ENCODE peak calls at places on chromosome 13, in six cellular contexts. One of them, this sample, is unnamed.

GRCh38 chr13:39253774-39254173 is 215.5 kb downstream of the NHLRC3 start:
- DNase-seq in stimulated activated CD8-positive, alpha-beta memory T cell treated with anti-CD3 and anti-CD28 coated beads, Interleukin-7, amount 100 ng/mL, for 1 hour: no peak
- DNase-seq in naive B cell: no peak
- DNase-seq in PC-3: no peak
- DNase-seq in pons: no peak
- DNase-seq in NCI-H1417: no peak
- DNase-seq in this sample: no peak

GRCh38 chr13:50375792-50376191 is 360.5 kb downstream of the KCNRG start:
- DNase-seq in stimulated activated CD8-positive, alpha-beta memory T cell treated with anti-CD3 and anti-CD28 coated beads, Interleukin-7, amount 100 ng/mL, for 1 hour: no peak
- DNase-seq in naive B cell: no peak
- DNase-seq in PC-3: peak; percentile 37
- DNase-seq in pons: no peak
- DNase-seq in NCI-H1417: no peak
- DNase-seq in this sample: no peak

GRCh38 chr13:33110386-33110712 is 94.1 kb downstream of the KL start:
- DNase-seq in stimulated activated CD8-positive, alpha-beta memory T cell treated with anti-CD3 and anti-CD28 coated beads, Interleukin-7, amount 100 ng/mL, for 1 hour: no peak
- DNase-seq in naive B cell: no peak
- DNase-seq in PC-3: no peak
- DNase-seq in pons: no peak
- DNase-seq in NCI-H1417: no peak
- DNase-seq in this sample: no peak

GRCh38 chr13:110499621-110500281 is 61.8 kb downstream of the RAB20 start:
- DNase-seq in stimulated activated CD8-positive, alpha-beta memory T cell treated with anti-CD3 and anti-CD28 coated beads, Interleukin-7, amount 100 ng/mL, for 1 hour: no peak
- DNase-seq in naive B cell: no peak
- DNase-seq in PC-3: peak; percentile 80
- DNase-seq in pons: no peak
- DNase-seq in NCI-H1417: peak; percentile 97
- DNase-seq in this sample: no peak

GRCh38 chr13:25771208-25771607 is 280.6 kb downstream of the SHISA2 start:
- DNase-seq in stimulated activated CD8-positive, alpha-beta memory T cell treated with anti-CD3 and anti-CD28 coated beads, Interleukin-7, amount 100 ng/mL, for 1 hour: no peak
- DNase-seq in naive B cell: no peak
- DNase-seq in PC-3: peak; percentile 84
- DNase-seq in pons: no peak
- DNase-seq in NCI-H1417: no peak
- DNase-seq in this sample: no peak

GRCh38 chr13:27772651-27773425 is 19.4 kb upstream of the GSX1 start:
- DNase-seq in stimulated activated CD8-positive, alpha-beta memory T cell treated with anti-CD3 and anti-CD28 coated beads, Interleukin-7, amount 100 ng/mL, for 1 hour: no peak
- DNase-seq in naive B cell: no peak
- DNase-seq in PC-3: no peak
- DNase-seq in pons: no peak
- DNase-seq in NCI-H1417: no peak
- DNase-seq in this sample: no peak

GRCh38 chr13:34816543-34816942 is 125.5 kb upstream of the NBEA start:
- DNase-seq in stimulated activated CD8-positive, alpha-beta memory T cell treated with anti-CD3 and anti-CD28 coated beads, Interleukin-7, amount 100 ng/mL, for 1 hour: no peak
- DNase-seq in naive B cell: no peak
- DNase-seq in PC-3: no peak
- DNase-seq in pons: peak; percentile 24
- DNase-seq in NCI-H1417: no peak
- DNase-seq in this sample: no peak

GRCh38 chr13:114200673-114201005 is 21.6 kb downstream of the CFAP97D2 start:
- DNase-seq in stimulated activated CD8-positive, alpha-beta memory T cell treated with anti-CD3 and anti-CD28 coated beads, Interleukin-7, amount 100 ng/mL, for 1 hour: no peak
- DNase-seq in naive B cell: no peak
- DNase-seq in PC-3: no peak
- DNase-seq in pons: no peak
- DNase-seq in NCI-H1417: no peak
- DNase-seq in this sample: peak; percentile 54

GRCh38 chr13:99356216-99357089 is 49.3 kb upstream of the GPR183 start:
- DNase-seq in stimulated activated CD8-positive, alpha-beta memory T cell treated with anti-CD3 and anti-CD28 coated beads, Interleukin-7, amount 100 ng/mL, for 1 hour: no peak
- DNase-seq in naive B cell: peak; percentile 83
- DNase-seq in PC-3: no peak
- DNase-seq in pons: peak; percentile 81
- DNase-seq in NCI-H1417: no peak
- DNase-seq in this sample: no peak

GRCh38 chr13:25932353-25932752 is 119.5 kb downstream of the SHISA2 start:
- DNase-seq in stimulated activated CD8-positive, alpha-beta memory T cell treated with anti-CD3 and anti-CD28 coated beads, Interleukin-7, amount 100 ng/mL, for 1 hour: no peak
- DNase-seq in naive B cell: no peak
- DNase-seq in PC-3: no peak
- DNase-seq in pons: no peak
- DNase-seq in NCI-H1417: peak; percentile 58
- DNase-seq in this sample: no peak

GRCh38 chr13:98975822-98976261 is 2.0 kb downstream of the DOCK9 start:
- DNase-seq in stimulated activated CD8-positive, alpha-beta memory T cell treated with anti-CD3 and anti-CD28 coated beads, Interleukin-7, amount 100 ng/mL, for 1 hour: no peak
- DNase-seq in naive B cell: no peak
- DNase-seq in PC-3: no peak
- DNase-seq in pons: peak; percentile 43
- DNase-seq in NCI-H1417: peak; percentile 48
- DNase-seq in this sample: no peak

GRCh38 chr13:43134896-43135295 is 111.5 kb downstream of the DNAJC15 start:
- DNase-seq in stimulated activated CD8-positive, alpha-beta memory T cell treated with anti-CD3 and anti-CD28 coated beads, Interleukin-7, amount 100 ng/mL, for 1 hour: no peak
- DNase-seq in naive B cell: no peak
- DNase-seq in PC-3: no peak
- DNase-seq in pons: no peak
- DNase-seq in NCI-H1417: peak; percentile 30
- DNase-seq in this sample: no peak

GRCh38 chr13:49110122-49110831 is 109.9 kb upstream of the MLNR start:
- DNase-seq in stimulated activated CD8-positive, alpha-beta memory T cell treated with anti-CD3 and anti-CD28 coated beads, Interleukin-7, amount 100 ng/mL, for 1 hour: peak; percentile 40
- DNase-seq in naive B cell: peak; percentile 64
- DNase-seq in PC-3: peak; percentile 69
- DNase-seq in pons: peak; percentile 96
- DNase-seq in NCI-H1417: peak; percentile 94
- DNase-seq in this sample: no peak